ENCODE peak calls at places on chromosome 15, in seven cellular contexts. One of them, this sample, is unnamed.

GRCh38 chr15:77180757-77181156 is 109.8 kb upstream of the TSPAN3 start:
- DNase-seq in breast epithelium: no peak
- DNase-seq in suprapubic skin: no peak
- DNase-seq in upper lobe of left lung: no peak
- DNase-seq in Panc1: no peak
- DNase-seq in esophagus muscularis mucosa: no peak
- DNase-seq in prostate gland: no peak
- DNase-seq in this sample: no peak

GRCh38 chr15:67085818-67086649 is 20.6 kb downstream of the SMAD3 start:
- DNase-seq in breast epithelium: no peak
- DNase-seq in suprapubic skin: no peak
- DNase-seq in upper lobe of left lung: peak; percentile 64
- DNase-seq in Panc1: no peak
- DNase-seq in esophagus muscularis mucosa: no peak
- DNase-seq in prostate gland: no peak
- DNase-seq in this sample: no peak

GRCh38 chr15:71125831-71126453 is 10.7 kb downstream of the THSD4 start:
- DNase-seq in breast epithelium: no peak
- DNase-seq in suprapubic skin: no peak
- DNase-seq in upper lobe of left lung: no peak
- DNase-seq in Panc1: no peak
- DNase-seq in esophagus muscularis mucosa: no peak
- DNase-seq in prostate gland: no peak
- DNase-seq in this sample: no peak

GRCh38 chr15:75182187-75183131 is 19.2 kb upstream of the C15orf39 start:
- DNase-seq in breast epithelium: no peak
- DNase-seq in suprapubic skin: peak; percentile 3
- DNase-seq in upper lobe of left lung: no peak
- DNase-seq in Panc1: no peak
- DNase-seq in esophagus muscularis mucosa: no peak
- DNase-seq in prostate gland: no peak
- DNase-seq in this sample: peak; percentile 60

GRCh38 chr15:81296673-81297072 is 27.3 kb downstream of the STARD5 start:
- DNase-seq in breast epithelium: peak; percentile 37
- DNase-seq in suprapubic skin: peak; percentile 58
- DNase-seq in upper lobe of left lung: peak; percentile 86
- DNase-seq in Panc1: no peak
- DNase-seq in esophagus muscularis mucosa: no peak
- DNase-seq in prostate gland: no peak
- DNase-seq in this sample: peak; percentile 73

GRCh38 chr15:67331676-67332075 is 77.1 kb downstream of the IQCH start:
- DNase-seq in breast epithelium: no peak
- DNase-seq in suprapubic skin: no peak
- DNase-seq in upper lobe of left lung: no peak
- DNase-seq in Panc1: no peak
- DNase-seq in esophagus muscularis mucosa: no peak
- DNase-seq in prostate gland: no peak
- DNase-seq in this sample: no peak

GRCh38 chr15:56739964-56740640 is 6.8 kb upstream of the ZNF280D start:
- DNase-seq in breast epithelium: no peak
- DNase-seq in suprapubic skin: no peak
- DNase-seq in upper lobe of left lung: no peak
- DNase-seq in Panc1: no peak
- DNase-seq in esophagus muscularis mucosa: no peak
- DNase-seq in prostate gland: no peak
- DNase-seq in this sample: no peak

GRCh38 chr15:74977599-74977998 is 17.8 kb upstream of the SCAMP5 start:
- DNase-seq in breast epithelium: no peak
- DNase-seq in suprapubic skin: no peak
- DNase-seq in upper lobe of left lung: no peak
- DNase-seq in Panc1: no peak
- DNase-seq in esophagus muscularis mucosa: no peak
- DNase-seq in prostate gland: no peak
- DNase-seq in this sample: no peak

GRCh38 chr15:55685292-55685691 is 57.7 kb downstream of the PRTG start:
- DNase-seq in breast epithelium: no peak
- DNase-seq in suprapubic skin: no peak
- DNase-seq in upper lobe of left lung: no peak
- DNase-seq in Panc1: no peak
- DNase-seq in esophagus muscularis mucosa: no peak
- DNase-seq in prostate gland: no peak
- DNase-seq in this sample: no peak

GRCh38 chr15:98804057-98804380 is 155.7 kb downstream of the IGF1R start:
- DNase-seq in breast epithelium: no peak
- DNase-seq in suprapubic skin: no peak
- DNase-seq in upper lobe of left lung: no peak
- DNase-seq in Panc1: no peak
- DNase-seq in esophagus muscularis mucosa: no peak
- DNase-seq in prostate gland: no peak
- DNase-seq in this sample: no peak

GRCh38 chr15:98123834-98124233 is 163.3 kb downstream of the ARRDC4 start:
- DNase-seq in breast epithelium: no peak
- DNase-seq in suprapubic skin: no peak
- DNase-seq in upper lobe of left lung: no peak
- DNase-seq in Panc1: no peak
- DNase-seq in esophagus muscularis mucosa: no peak
- DNase-seq in prostate gland: no peak
- DNase-seq in this sample: no peak

GRCh38 chr15:52343831-52344230 is 48.2 kb upstream of the MYO5C start:
- DNase-seq in breast epithelium: no peak
- DNase-seq in suprapubic skin: no peak
- DNase-seq in upper lobe of left lung: no peak
- DNase-seq in Panc1: no peak
- DNase-seq in esophagus muscularis mucosa: no peak
- DNase-seq in prostate gland: no peak
- DNase-seq in this sample: no peak

GRCh38 chr15:88918738-88919137 is 5.6 kb upstream of the MFGE8 start:
- DNase-seq in breast epithelium: peak; percentile 80
- DNase-seq in suprapubic skin: peak; percentile 91
- DNase-seq in upper lobe of left lung: peak; percentile 84
- DNase-seq in Panc1: peak; percentile 95
- DNase-seq in esophagus muscularis mucosa: no peak
- DNase-seq in prostate gland: no peak
- DNase-seq in this sample: no peak

GRCh38 chr15:52653451-52653964 is 25.7 kb downstream of the ATOSA start:
- DNase-seq in breast epithelium: no peak
- DNase-seq in suprapubic skin: no peak
- DNase-seq in upper lobe of left lung: no peak
- DNase-seq in Panc1: peak; percentile 68
- DNase-seq in esophagus muscularis mucosa: no peak
- DNase-seq in prostate gland: peak; percentile 9
- DNase-seq in this sample: no peak

GRCh38 chr15:66894986-66895780 is 170.2 kb upstream of the SMAD3 start:
- DNase-seq in breast epithelium: no peak
- DNase-seq in suprapubic skin: no peak
- DNase-seq in upper lobe of left lung: no peak
- DNase-seq in Panc1: no peak
- DNase-seq in esophagus muscularis mucosa: peak; percentile 82
- DNase-seq in prostate gland: no peak
- DNase-seq in this sample: peak; percentile 30

GRCh38 chr15:48553559-48553958 is 92.0 kb downstream of the FBN1 start:
- DNase-seq in breast epithelium: no peak
- DNase-seq in suprapubic skin: no peak
- DNase-seq in upper lobe of left lung: no peak
- DNase-seq in Panc1: no peak
- DNase-seq in esophagus muscularis mucosa: no peak
- DNase-seq in prostate gland: no peak
- DNase-seq in this sample: no peak

GRCh38 chr15:58980351-58980939 is 7.0 kb upstream of the RNF111 start:
- DNase-seq in breast epithelium: no peak
- DNase-seq in suprapubic skin: no peak
- DNase-seq in upper lobe of left lung: no peak
- DNase-seq in Panc1: no peak
- DNase-seq in esophagus muscularis mucosa: no peak
- DNase-seq in prostate gland: no peak
- DNase-seq in this sample: no peak

GRCh38 chr15:66425837-66426236 is 39.1 kb downstream of the MAP2K1 start:
- DNase-seq in breast epithelium: no peak
- DNase-seq in suprapubic skin: no peak
- DNase-seq in upper lobe of left lung: no peak
- DNase-seq in Panc1: no peak
- DNase-seq in esophagus muscularis mucosa: no peak
- DNase-seq in prostate gland: no peak
- DNase-seq in this sample: no peak

GRCh38 chr15:75024102-75024636 is 779 bp downstream of the PPCDC start:
- DNase-seq in breast epithelium: no peak
- DNase-seq in suprapubic skin: no peak
- DNase-seq in upper lobe of left lung: peak; percentile 82
- DNase-seq in Panc1: no peak
- DNase-seq in esophagus muscularis mucosa: no peak
- DNase-seq in prostate gland: no peak
- DNase-seq in this sample: no peak

GRCh38 chr15:70526221-70526973 is 237.0 kb downstream of the UACA start:
- DNase-seq in breast epithelium: peak; percentile 76
- DNase-seq in suprapubic skin: no peak
- DNase-seq in upper lobe of left lung: no peak
- DNase-seq in Panc1: no peak
- DNase-seq in esophagus muscularis mucosa: no peak
- DNase-seq in prostate gland: peak; percentile 89
- DNase-seq in this sample: no peak

GRCh38 chr15:41804920-41805666 is 22.8 kb upstream of the JMJD7 start:
- DNase-seq in breast epithelium: peak; percentile 72
- DNase-seq in suprapubic skin: no peak
- DNase-seq in upper lobe of left lung: no peak
- DNase-seq in Panc1: no peak
- DNase-seq in esophagus muscularis mucosa: no peak
- DNase-seq in prostate gland: no peak
- DNase-seq in this sample: peak; percentile 48

DNA sequence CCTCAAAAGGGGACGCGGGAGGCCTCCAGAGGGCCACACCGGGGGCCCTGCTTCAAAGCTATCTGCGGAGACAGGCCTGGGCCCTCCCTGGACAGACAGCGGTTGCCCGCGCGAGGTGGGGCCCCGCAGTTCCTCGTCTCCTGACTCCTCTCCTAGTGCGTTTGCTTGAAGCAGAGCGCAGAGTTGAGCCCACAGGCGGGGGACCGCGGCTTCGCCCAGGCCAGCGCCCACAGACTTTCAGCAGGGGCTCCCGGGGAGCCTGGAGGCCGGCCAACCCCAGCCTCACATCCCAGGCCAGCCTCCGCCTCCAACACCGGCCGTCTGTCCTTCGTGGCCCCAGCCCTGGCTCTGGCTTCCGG is 540 bp upstream of the ADAMTS7 start:
- DNase-seq in breast epithelium: no peak
- DNase-seq in suprapubic skin: peak; percentile 66
- DNase-seq in upper lobe of left lung: no peak
- DNase-seq in Panc1: no peak
- DNase-seq in esophagus muscularis mucosa: no peak
- DNase-seq in prostate gland: no peak
- DNase-seq in this sample: no peak
- H3K27ac ChIP-seq in breast epithelium: peak overlapping the region; percentile 80
- H3K27ac ChIP-seq in suprapubic skin: peak overlapping the region; percentile 10
- H3K27ac ChIP-seq in upper lobe of left lung: peak overlapping the region; percentile 76
- H3K27ac ChIP-seq in Panc1: no peak overlapping the region
- H3K27ac ChIP-seq in esophagus muscularis mucosa: peak overlapping the region; percentile 80
- H3K27ac ChIP-seq in prostate gland: peak overlapping the region; percentile 49
- H3K27ac ChIP-seq in this sample: peak overlapping the region; percentile 80

GRCh38 chr15:85672338-85673097 is 122.2 kb downstream of the KLHL25 start:
- DNase-seq in breast epithelium: no peak
- DNase-seq in suprapubic skin: no peak
- DNase-seq in upper lobe of left lung: no peak
- DNase-seq in Panc1: no peak
- DNase-seq in esophagus muscularis mucosa: no peak
- DNase-seq in prostate gland: no peak
- DNase-seq in this sample: no peak
- H3K36me3 ChIP-seq in breast epithelium: no peaks in the 10 kb centered on the region
- H3K36me3 ChIP-seq in suprapubic skin: peaks cover 66% of the 10 kb centered on the region
- H3K36me3 ChIP-seq in upper lobe of left lung: peaks cover 85% of the 10 kb centered on the region
- H3K36me3 ChIP-seq in Panc1: peaks cover 14% of the 10 kb centered on the region
- H3K36me3 ChIP-seq in esophagus muscularis mucosa: peaks cover 15% of the 10 kb centered on the region
- H3K36me3 ChIP-seq in prostate gland: no peaks in the 10 kb centered on the region
- H3K36me3 ChIP-seq in this sample: peaks cover 37% of the 10 kb centered on the region

DNA sequence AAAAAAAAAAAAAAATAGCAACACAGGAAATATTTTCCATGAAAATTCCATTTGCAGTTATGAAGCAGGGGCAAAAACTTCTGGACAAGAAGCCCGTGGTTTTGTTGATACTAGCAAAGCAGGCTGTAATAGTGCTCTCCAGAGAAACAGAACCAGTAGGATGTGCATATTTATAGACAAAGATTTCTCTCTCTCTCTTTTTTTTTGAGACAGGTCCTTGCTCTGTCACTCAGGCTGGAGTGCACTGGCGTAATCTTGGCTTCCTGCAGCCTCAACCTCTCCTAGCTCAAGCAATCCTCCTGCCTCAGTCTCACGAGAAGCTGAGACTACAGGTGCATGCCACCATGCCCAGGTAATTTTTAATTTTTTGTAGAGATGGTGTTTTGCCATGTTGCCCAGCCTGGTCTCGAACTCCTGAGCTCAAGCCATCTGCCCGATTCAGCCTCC is 67.1 kb upstream of the CHD2 start:
- DNase-seq in breast epithelium: no peak
- DNase-seq in suprapubic skin: no peak
- DNase-seq in upper lobe of left lung: peak; percentile 58
- DNase-seq in Panc1: no peak
- DNase-seq in esophagus muscularis mucosa: no peak
- DNase-seq in prostate gland: no peak
- DNase-seq in this sample: no peak
- TF ChIP-seq POLR2AphosphoS5 in breast epithelium: no peak
- TF ChIP-seq POLR2AphosphoS5 in suprapubic skin: no peak
- TF ChIP-seq POLR2AphosphoS5 in upper lobe of left lung: no peak
- TF ChIP-seq POLR2AphosphoS5 in Panc1: no peak
- TF ChIP-seq POLR2AphosphoS5 in esophagus muscularis mucosa: no peak
- TF ChIP-seq POLR2AphosphoS5 in prostate gland: peak; percentile 17
- TF ChIP-seq POLR2AphosphoS5 in this sample: no peak

GRCh38 chr15:22945071-22945470 is 35.1 kb downstream of the CYFIP1 start:
- DNase-seq in breast epithelium: no peak
- DNase-seq in suprapubic skin: peak; percentile 28
- DNase-seq in upper lobe of left lung: no peak
- DNase-seq in Panc1: no peak
- DNase-seq in esophagus muscularis mucosa: no peak
- DNase-seq in prostate gland: no peak
- DNase-seq in this sample: peak; percentile 60

GRCh38 chr15:22942306-22942855 is 37.8 kb downstream of the CYFIP1 start:
- DNase-seq in breast epithelium: no peak
- DNase-seq in suprapubic skin: no peak
- DNase-seq in upper lobe of left lung: no peak
- DNase-seq in Panc1: no peak
- DNase-seq in esophagus muscularis mucosa: no peak
- DNase-seq in prostate gland: no peak
- DNase-seq in this sample: peak; percentile 48

GRCh38 chr15:22942877-22943276 is 37.3 kb downstream of the CYFIP1 start:
- DNase-seq in breast epithelium: no peak
- DNase-seq in suprapubic skin: no peak
- DNase-seq in upper lobe of left lung: no peak
- DNase-seq in Panc1: no peak
- DNase-seq in esophagus muscularis mucosa: no peak
- DNase-seq in prostate gland: no peak
- DNase-seq in this sample: peak; percentile 50

GRCh38 chr15:22947101-22948000 is 32.8 kb downstream of the CYFIP1 start:
- DNase-seq in breast epithelium: no peak
- DNase-seq in suprapubic skin: no peak
- DNase-seq in upper lobe of left lung: no peak
- DNase-seq in Panc1: no peak
- DNase-seq in esophagus muscularis mucosa: no peak
- DNase-seq in prostate gland: no peak
- DNase-seq in this sample: peak; percentile 55

DNA sequence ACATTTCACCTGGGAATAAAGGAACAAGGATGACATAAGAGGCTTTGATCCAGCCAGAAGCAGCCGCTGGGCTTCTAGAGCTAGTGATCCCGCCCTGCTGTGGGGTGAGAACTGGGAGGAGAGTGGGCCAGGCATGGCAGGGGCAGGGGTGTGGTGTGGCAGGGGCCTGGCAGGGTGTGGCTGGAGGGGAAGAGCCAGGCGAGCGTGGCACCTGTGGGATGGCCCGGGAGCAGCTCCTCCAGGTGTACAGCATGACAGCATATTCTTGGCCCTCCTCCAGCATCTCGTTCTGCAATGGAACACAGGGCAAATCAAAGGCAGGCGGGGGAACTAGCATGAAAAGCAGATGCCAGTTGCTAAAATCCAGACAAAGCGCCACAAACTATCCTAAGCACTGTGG is 35.5 kb downstream of the CYFIP1 start:
- DNase-seq in breast epithelium: peak; percentile 43
- DNase-seq in suprapubic skin: no peak
- DNase-seq in upper lobe of left lung: no peak
- DNase-seq in Panc1: no peak
- DNase-seq in esophagus muscularis mucosa: no peak
- DNase-seq in prostate gland: peak; percentile 70
- DNase-seq in this sample: peak; percentile 68
- H3K27ac ChIP-seq in breast epithelium: peak overlapping the region; percentile 14
- H3K27ac ChIP-seq in suprapubic skin: peak overlapping the region; percentile 65
- H3K27ac ChIP-seq in upper lobe of left lung: no peak overlapping the region
- H3K27ac ChIP-seq in Panc1: no peak overlapping the region
- H3K27ac ChIP-seq in esophagus muscularis mucosa: no peak overlapping the region
- H3K27ac ChIP-seq in prostate gland: no peak overlapping the region
- H3K27ac ChIP-seq in this sample: peak overlapping the region; percentile 69